ENCODE peak calls at places on chromosomes 12 and 14, in seven cellular contexts. T is stimulated activated CD4-positive, alpha-beta T cell treated with anti-CD3 and anti-CD28 coated beads, Interleukin-4, amount 100 ng/mL, for 48 hours; U is T-helper 2 cell; S is left lobe of liver; X is cerebellar cortex; E is CD8-positive, alpha-beta memory T cell; G is astrocyte. J is an unnamed sample.
A peak's percentile ranks its signal among the peaks of the same experiment; 100 is the strongest.

GRCh38 chr12:19220861-19221466 is 91.4 kb downstream of the PLEKHA5 start:
- DNase-seq in T (no peak), E (no peak), X (no peak), U (no peak), G (peak; percentile 93), S (no peak), J (no peak)

GRCh38 chr14:92099802-92100201 is 6.6 kb downstream of the ATXN3 start:
- DNase-seq in G (no peak), E (no peak), S (no peak), X (no peak), U (no peak), T (no peak), J (no peak)

GRCh38 chr14:57486767-57487379 is 6.8 kb downstream of the CCDC198 start:
- DNase-seq in U (no peak), G (peak; percentile 41), S (no peak), E (no peak), T (no peak), X (peak; percentile 88), J (no peak)

GRCh38 chr14:55430024-55430690 is 10.3 kb downstream of the TBPL2 start:
- DNase-seq in X (peak; percentile 55), S (no peak), G (peak; percentile 65), T (peak; percentile 41), E (peak; percentile 51), U (no peak), J (peak; percentile 55)

GRCh38 chr12:71719647-71720370 is 33.9 kb downstream of the TMEM19 start:
- DNase-seq in S (no peak), E (no peak), X (no peak), G (peak; percentile 5), T (no peak), U (no peak), J (no peak)

GRCh38 chr12:17239874-17240273 is 633.9 kb upstream of the LMO3 start:
- DNase-seq in X (no peak), T (no peak), S (no peak), E (no peak), U (no peak), G (no peak), J (no peak)

GRCh38 chr14:91693342-91693741 is 38.5 kb downstream of the CATSPERB start:
- DNase-seq in G (no peak), X (no peak), S (no peak), T (no peak), U (no peak), E (no peak), J (no peak)

GRCh38 chr12:9064815-9065606 is 50.7 kb downstream of the A2M start:
- DNase-seq in T (no peak), X (peak; percentile 76), S (peak; percentile 92), G (peak; percentile 9), E (no peak), U (no peak), J (no peak)

GRCh38 chr14:75042040-75042439 is 9.2 kb downstream of the MLH3 start:
- DNase-seq in T (no peak), S (no peak), E (no peak), X (no peak), G (peak; percentile 51), U (no peak), J (no peak)

GRCh38 chr12:64221656-64222010 is 463 bp downstream of the KICS2 start:
- DNase-seq in S (peak; percentile 91), G (peak; percentile 55), E (no peak), T (peak; percentile 52), U (peak; percentile 10), X (peak; percentile 89), J (peak; percentile 20)

GRCh38 chr12:50603817-50604639 is 99.2 kb downstream of the DIP2B start:
- DNase-seq in G (peak; percentile 89), T (no peak), X (no peak), U (no peak), E (no peak), S (no peak), J (no peak)

GRCh38 chr12:12673296-12673695 is 22.7 kb downstream of the GPR19 start:
- DNase-seq in S (no peak), T (no peak), U (no peak), G (no peak), X (no peak), E (no peak), J (no peak)

GRCh38 chr12:116832353-116832752 is 48.9 kb downstream of the HRK start:
- DNase-seq in G (no peak), E (no peak), X (no peak), U (no peak), T (no peak), S (no peak), J (no peak)